ENCODE peak calls at places on chromosomes 4 and X, in four cellular contexts. One of them, this sample, is unnamed. For H3K9me1, the result is how much of the 10 kb centered on the place peaks cover.

GRCh38 chr4:11480683-11481082 is 52.0 kb upstream of the HS3ST1 start:
- DNase-seq in endothelial cell of umbilical vein: peak
- DNase-seq in keratinocyte: no peak
- DNase-seq in K562: no peak
- DNase-seq in this sample: peak

GRCh38 chr4:154822775-154823174 is 41.7 kb downstream of the RBM46 start:
- DNase-seq in keratinocyte: peak
- DNase-seq in endothelial cell of umbilical vein: no peak
- DNase-seq in K562: no peak
- DNase-seq in this sample: peak

GRCh38 chr4:1595789-1596325 is 88.3 kb downstream of the FAM53A start:
- DNase-seq in K562: no peak
- DNase-seq in endothelial cell of umbilical vein: no peak
- DNase-seq in keratinocyte: no peak
- DNase-seq in this sample: no peak

GRCh38 chrX:151724563-151725337 is 8.9 kb downstream of the FATE1 start:
- DNase-seq in keratinocyte: no peak
- DNase-seq in K562: no peak
- DNase-seq in endothelial cell of umbilical vein: no peak
- DNase-seq in this sample: no peak

GRCh38 chrX:21996872-21997271 is 35.3 kb upstream of the PHEX start:
- DNase-seq in K562: peak
- DNase-seq in keratinocyte: no peak
- DNase-seq in endothelial cell of umbilical vein: peak
- DNase-seq in this sample: peak

GRCh38 chr4:143389543-143390195 is 53.0 kb downstream of the GAB1 start:
- DNase-seq in K562: no peak
- DNase-seq in endothelial cell of umbilical vein: no peak
- DNase-seq in keratinocyte: no peak
- DNase-seq in this sample: peak

GRCh38 chrX:46447384-46447783 is 97.8 kb downstream of the ZNF674 start:
- DNase-seq in K562: no peak
- DNase-seq in endothelial cell of umbilical vein: peak
- DNase-seq in keratinocyte: no peak
- DNase-seq in this sample: peak

GRCh38 chr4:158121203-158121586 is 51.6 kb downstream of the GASK1B start:
- DNase-seq in keratinocyte: no peak
- DNase-seq in endothelial cell of umbilical vein: no peak
- DNase-seq in K562: no peak
- DNase-seq in this sample: peak

DNA sequence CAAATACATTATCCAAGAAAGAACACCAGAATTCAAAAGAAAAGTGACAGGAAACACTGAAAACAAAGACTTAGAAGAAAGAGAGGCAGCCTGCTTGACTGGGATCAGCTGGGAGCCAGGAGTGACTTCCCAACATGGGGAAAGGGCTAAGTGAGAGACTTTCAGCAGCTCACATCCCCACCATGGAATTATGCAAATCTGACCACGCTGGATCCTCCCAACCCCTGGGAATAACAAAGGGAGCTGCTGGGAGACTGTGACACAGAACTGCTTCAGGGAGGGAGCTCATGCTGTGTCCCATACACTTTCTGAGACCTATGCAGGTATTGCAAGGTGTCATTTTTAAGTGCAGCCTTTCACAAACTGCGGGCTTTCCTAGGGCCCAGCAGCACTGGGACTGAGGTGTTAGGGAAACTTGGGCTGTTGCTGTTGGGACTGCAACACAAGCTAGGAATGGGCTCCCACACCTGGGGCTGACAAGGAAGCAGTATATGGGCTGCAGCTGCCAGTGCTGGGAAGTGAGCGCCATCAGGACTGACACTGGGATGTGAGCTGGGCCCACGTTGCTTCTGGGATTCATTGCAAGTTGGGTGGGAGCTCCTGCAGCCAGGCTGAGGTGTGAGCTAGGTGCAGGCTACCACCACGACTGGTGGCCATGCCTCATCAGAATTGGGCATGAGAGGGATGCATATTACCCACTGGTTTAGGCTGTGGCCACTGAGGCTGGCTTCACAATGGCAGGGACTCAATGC is 139.1 kb downstream of the KDR start:
- DNase-seq in K562: no peak
- DNase-seq in keratinocyte: no peak
- DNase-seq in endothelial cell of umbilical vein: no peak
- DNase-seq in this sample: no peak
- H3K9me1 ChIP-seq in K562: under half
- H3K9me1 ChIP-seq in keratinocyte: under half
- H3K9me1 ChIP-seq in endothelial cell of umbilical vein: under half
- H3K9me1 ChIP-seq in this sample: under half

GRCh38 chrX:97189668-97190067 is 306.0 kb downstream of the RPA4 start:
- DNase-seq in endothelial cell of umbilical vein: no peak
- DNase-seq in keratinocyte: no peak
- DNase-seq in K562: no peak
- DNase-seq in this sample: no peak
- H3K9me1 ChIP-seq in endothelial cell of umbilical vein: under half
- H3K9me1 ChIP-seq in keratinocyte: under half
- H3K9me1 ChIP-seq in K562: under half
- H3K9me1 ChIP-seq in this sample: under half

DNA sequence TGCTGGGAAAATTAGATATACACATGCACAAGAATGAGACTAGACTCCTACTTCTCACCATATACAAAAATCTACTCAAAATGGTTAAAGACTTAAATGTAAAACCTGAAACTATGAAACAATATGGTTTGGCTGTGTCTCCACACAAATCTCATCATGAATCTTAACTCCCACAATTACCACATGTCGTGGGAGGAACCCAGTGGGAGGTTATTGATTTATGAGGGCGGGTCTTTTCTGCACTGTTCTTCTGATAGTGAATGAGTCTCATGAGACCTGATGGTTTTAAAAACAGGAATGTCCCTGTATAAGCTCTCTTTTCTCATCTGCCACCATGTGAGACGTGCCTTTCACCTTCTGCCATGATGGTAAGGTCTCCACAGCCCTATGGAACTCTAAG is 48.5 kb upstream of the DDX60 start:
- DNase-seq in endothelial cell of umbilical vein: no peak
- DNase-seq in K562: no peak
- DNase-seq in keratinocyte: no peak
- DNase-seq in this sample: no peak
- H3K9me1 ChIP-seq in endothelial cell of umbilical vein: under half
- H3K9me1 ChIP-seq in K562: under half
- H3K9me1 ChIP-seq in keratinocyte: under half
- H3K9me1 ChIP-seq in this sample: under half

GRCh38 chrX:115266300-115266699 is 23.2 kb upstream of the LUZP4 start:
- DNase-seq in K562: no peak
- DNase-seq in endothelial cell of umbilical vein: no peak
- DNase-seq in keratinocyte: no peak
- DNase-seq in this sample: no peak
- H3K9me1 ChIP-seq in K562: under half
- H3K9me1 ChIP-seq in endothelial cell of umbilical vein: under half
- H3K9me1 ChIP-seq in keratinocyte: under half
- H3K9me1 ChIP-seq in this sample: under half